ENCODE peak calls at places on chromosomes 11 and 22, in four cellular contexts. One of them, this sample, is unnamed.

GRCh38 chr11:60457576-60457975 is 1.9 kb downstream of the MS4A1 start:
- DNase-seq in non-pigmented ciliary epithelial cell: no peak
- DNase-seq in right cardiac atrium: no peak
- DNase-seq in HFFc6: no peak
- DNase-seq in this sample: no peak

GRCh38 chr22:17707526-17707925 is 66.7 kb downstream of the BID start:
- DNase-seq in non-pigmented ciliary epithelial cell: no peak
- DNase-seq in right cardiac atrium: no peak
- DNase-seq in HFFc6: no peak
- DNase-seq in this sample: no peak

GRCh38 chr11:113014731-113015455 is 53.7 kb downstream of the NCAM1 start:
- DNase-seq in non-pigmented ciliary epithelial cell: no peak
- DNase-seq in right cardiac atrium: peak; percentile 84
- DNase-seq in HFFc6: no peak
- DNase-seq in this sample: peak; percentile 73

GRCh38 chr11:68150029-68150428 is 28.8 kb upstream of the CHKA start:
- DNase-seq in non-pigmented ciliary epithelial cell: no peak
- DNase-seq in right cardiac atrium: no peak
- DNase-seq in HFFc6: no peak
- DNase-seq in this sample: no peak

GRCh38 chr11:86174101-86175046 is 70.2 kb upstream of the EED start:
- DNase-seq in non-pigmented ciliary epithelial cell: peak; percentile 92
- DNase-seq in right cardiac atrium: peak; percentile 91
- DNase-seq in HFFc6: peak; percentile 99
- DNase-seq in this sample: no peak

GRCh38 chr22:32991353-32992115 is 66.6 kb downstream of the SYN3 start:
- DNase-seq in non-pigmented ciliary epithelial cell: no peak
- DNase-seq in right cardiac atrium: peak; percentile 66
- DNase-seq in HFFc6: peak; percentile 3
- DNase-seq in this sample: no peak

GRCh38 chr11:629237-629583 is 2.2 kb upstream of the SCT start:
- DNase-seq in non-pigmented ciliary epithelial cell: no peak
- DNase-seq in right cardiac atrium: no peak
- DNase-seq in HFFc6: no peak
- DNase-seq in this sample: no peak

GRCh38 chr11:58927393-58928081 is 11.8 kb upstream of the GLYATL1 start:
- DNase-seq in non-pigmented ciliary epithelial cell: no peak
- DNase-seq in right cardiac atrium: peak; percentile 35
- DNase-seq in HFFc6: no peak
- DNase-seq in this sample: no peak

GRCh38 chr11:117519170-117519569 is 191.5 kb downstream of the CEP164 start:
- DNase-seq in non-pigmented ciliary epithelial cell: no peak
- DNase-seq in right cardiac atrium: no peak
- DNase-seq in HFFc6: no peak
- DNase-seq in this sample: no peak

GRCh38 chr22:42717197-42717967 is 3.3 kb downstream of the A4GALT start:
- DNase-seq in non-pigmented ciliary epithelial cell: no peak
- DNase-seq in right cardiac atrium: no peak
- DNase-seq in HFFc6: no peak
- DNase-seq in this sample: no peak

GRCh38 chr11:131644204-131644603 is 273.8 kb downstream of the NTM start:
- DNase-seq in non-pigmented ciliary epithelial cell: no peak
- DNase-seq in right cardiac atrium: no peak
- DNase-seq in HFFc6: no peak
- DNase-seq in this sample: no peak

GRCh38 chr11:112082729-112083128 is 3.8 kb downstream of the TIMM8B start:
- DNase-seq in non-pigmented ciliary epithelial cell: peak; percentile 56
- DNase-seq in right cardiac atrium: no peak
- DNase-seq in HFFc6: peak; percentile 78
- DNase-seq in this sample: no peak

GRCh38 chr11:65288706-65289536 is 25.7 kb upstream of the CDC42EP2 start:
- DNase-seq in non-pigmented ciliary epithelial cell: no peak
- DNase-seq in right cardiac atrium: no peak
- DNase-seq in HFFc6: no peak
- DNase-seq in this sample: peak; percentile 66

GRCh38 chr11:64616817-64617216 is 25.8 kb downstream of the SLC22A12 start:
- DNase-seq in non-pigmented ciliary epithelial cell: no peak
- DNase-seq in right cardiac atrium: no peak
- DNase-seq in HFFc6: no peak
- DNase-seq in this sample: no peak

GRCh38 chr22:25933158-25933788 is 191.3 kb downstream of the MYO18B start:
- DNase-seq in non-pigmented ciliary epithelial cell: no peak
- DNase-seq in right cardiac atrium: no peak
- DNase-seq in HFFc6: no peak
- DNase-seq in this sample: no peak